ENCODE peak calls at places on chromosomes 16 and 17, in five cellular contexts. P is ovary, S is heart right ventricle, L is uterus, C is pancreas. X is an unnamed sample.

GRCh38 chr17:69677130-69677529 is 262.6 kb downstream of the MAP2K6 start:
- DNase-seq in P (no peak), S (no peak), L (no peak), C (no peak), X (no peak)

GRCh38 chr17:81295678-81296381 is 723 bp upstream of the SLC38A10 start:
- DNase-seq in P (no peak), S (no peak), L (no peak), C (peak; percentile 85), X (peak; percentile 35)

GRCh38 chr16:59783191-59783590 is 1049.1 kb upstream of the GOT2 start:
- DNase-seq in P (no peak), S (no peak), L (no peak), C (no peak), X (no peak)

GRCh38 chr17:28256370-28256769 is 62.6 kb upstream of the TMEM97 start:
- DNase-seq in P (no peak), S (no peak), L (no peak), C (no peak), X (no peak)

GRCh38 chr16:642189-643049 is 791 bp downstream of the MCRIP2 start:
- DNase-seq in P (peak; percentile 85), S (peak; percentile 69), L (no peak), C (peak; percentile 88), X (peak; percentile 71)

GRCh38 chr17:28720247-28720996 is 637 bp downstream of the RPL23A start:
- DNase-seq in P (no peak), S (no peak), L (no peak), C (no peak), X (no peak)

GRCh38 chr17:1220346-1220745 is 40.6 kb upstream of the ABR start:
- DNase-seq in P (no peak), S (no peak), L (no peak), C (no peak), X (no peak)

GRCh38 chr17:27893834-27894503 is 804 bp upstream of the LYRM9 start:
- DNase-seq in P (no peak), S (no peak), L (no peak), C (no peak), X (no peak)

GRCh38 chr16:6481894-6482293 is 850.8 kb upstream of the RBFOX1 start:
- DNase-seq in P (no peak), S (no peak), L (no peak), C (no peak), X (no peak)

GRCh38 chr17:50143461-50144176 is 6.9 kb downstream of the PPP1R9B start:
- DNase-seq in P (no peak), S (no peak), L (no peak), C (no peak), X (no peak)

GRCh38 chr16:19938536-19938935 is 53.9 kb upstream of the GPRC5B start:
- DNase-seq in P (no peak), S (no peak), L (no peak), C (no peak), X (no peak)

GRCh38 chr17:73335591-73336503 is 24.0 kb upstream of the CDC42EP4 start:
- DNase-seq in P (no peak), S (no peak), L (no peak), C (no peak), X (no peak)

GRCh38 chr17:48961516-48962233 is 6.7 kb downstream of the GIP start:
- DNase-seq in P (no peak), S (no peak), L (no peak), C (no peak), X (peak; percentile 42)

GRCh38 chr17:73798111-73798748 is 154.0 kb upstream of the SDK2 start:
- DNase-seq in P (no peak), S (no peak), L (no peak), C (peak; percentile 36), X (no peak)

GRCh38 chr16:71723537-71724319 is 773 bp downstream of the PHLPP2 start:
- DNase-seq in P (peak; percentile 87), S (peak; percentile 85), L (peak; percentile 83), C (peak; percentile 82), X (peak; percentile 91)

GRCh38 chr17:80153004-80153403 is 6.1 kb upstream of the EIF4A3 start:
- DNase-seq in P (no peak), S (no peak), L (no peak), C (no peak), X (no peak)

GRCh38 chr16:20865420-20866126 is 34.6 kb downstream of the DCUN1D3 start:
- DNase-seq in P (no peak), S (no peak), L (no peak), C (no peak), X (no peak)

GRCh38 chr16:72015124-72015523 is 6.6 kb downstream of the DHODH start:
- DNase-seq in P (no peak), S (no peak), L (no peak), C (no peak), X (no peak)

GRCh38 chr16:83574388-83574787 is 233.4 kb upstream of the HSBP1 start:
- DNase-seq in P (no peak), S (no peak), L (no peak), C (no peak), X (peak; percentile 30)

GRCh38 chr16:9099131-9099625 is 7.7 kb downstream of the HAPSTR1 start:
- DNase-seq in P (no peak), S (no peak), L (no peak), C (no peak), X (no peak)

GRCh38 chr16:89860747-89861304 is 12.6 kb upstream of the TCF25 start:
- DNase-seq in P (peak; percentile 81), S (peak; percentile 71), L (peak; percentile 58), C (peak; percentile 54), X (peak; percentile 56)

GRCh38 chr17:9958586-9959281 is 53.7 kb upstream of the RCVRN start:
- DNase-seq in P (no peak), S (no peak), L (no peak), C (no peak), X (no peak)

GRCh38 chr16:19691161-19691850 is 26.7 kb downstream of the KNOP1 start:
- DNase-seq in P (peak; percentile 67), S (no peak), L (no peak), C (no peak), X (no peak)

GRCh38 chr16:88904676-88905365 is 38.4 kb upstream of the PABPN1L start:
- DNase-seq in P (no peak), S (no peak), L (no peak), C (no peak), X (no peak)

GRCh38 chr16:48444574-48444973 is 59.4 kb upstream of the SIAH1 start:
- DNase-seq in P (no peak), S (no peak), L (peak; percentile 54), C (no peak), X (peak; percentile 91)

GRCh38 chr16:86574646-86575045 is 3.7 kb upstream of the FOXL1 start:
- DNase-seq in P (no peak), S (no peak), L (no peak), C (no peak), X (no peak)
- H3K4me1 ChIP-seq in P (no peaks in the 10 kb centered on the region), S (peaks cover 41% of the 10 kb centered on the region), L (no peaks in the 10 kb centered on the region), C (no peaks in the 10 kb centered on the region), X (peaks cover 31% of the 10 kb centered on the region)

DNA sequence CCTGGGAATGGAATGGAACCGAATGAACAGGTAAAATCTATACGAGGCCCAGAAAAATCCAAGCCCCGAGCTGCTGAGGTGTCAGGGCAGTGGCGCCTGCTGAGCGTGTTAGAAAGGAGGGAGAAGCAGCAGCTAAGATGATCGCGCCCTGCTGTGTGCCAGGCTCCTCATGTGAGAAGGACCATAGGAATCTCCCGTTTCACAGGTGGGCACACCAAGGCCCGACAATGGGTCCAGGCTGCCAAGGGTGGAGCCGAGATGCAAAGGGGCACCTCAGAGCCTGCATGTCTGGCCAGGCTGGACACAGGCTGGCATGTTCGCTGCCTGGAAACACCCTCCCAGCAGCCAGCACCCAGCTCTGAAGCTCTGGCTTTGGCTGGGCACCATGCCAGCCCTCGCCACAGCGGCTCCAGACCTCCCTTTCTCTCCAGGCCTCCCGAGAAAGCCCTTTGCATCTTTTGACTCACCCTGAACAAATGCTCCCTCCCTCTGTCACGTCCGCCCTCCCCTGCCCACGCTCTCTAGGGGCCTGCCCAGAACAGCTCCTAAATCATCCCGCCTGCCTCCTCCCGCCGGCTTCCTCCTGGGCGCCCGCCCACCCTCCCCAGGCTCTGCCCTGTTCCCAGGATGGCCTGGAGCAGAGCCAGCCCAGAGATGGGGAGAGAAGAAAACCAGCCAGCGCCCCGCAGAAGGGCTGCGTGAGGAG is 217.8 kb upstream of the GSE1 start:
- DNase-seq in P (peak; percentile 88), S (peak; percentile 73), L (peak; percentile 90), C (peak; percentile 60), X (peak; percentile 47)
- H3K4me3 ChIP-seq in P (no peak overlapping the region), S (no peak overlapping the region), L (no peak overlapping the region), C (no peak overlapping the region), X (no peak overlapping the region)

GRCh38 chr16:2429771-2430663 is 770 bp downstream of the CCNF start:
- DNase-seq in P (no peak), S (no peak), L (no peak), C (no peak), X (peak; percentile 36)
- TF ChIP-seq CTCF in P (no peak), S (peak; percentile 7), L (no peak), C (no peak), X (peak; percentile 21)

GRCh38 chr17:43199633-43200032 is 12.0 kb upstream of the TMEM106A start:
- DNase-seq in P (no peak), S (no peak), L (no peak), C (no peak), X (no peak)
- H3K4me1 ChIP-seq in P (no peaks in the 10 kb centered on the region), S (no peaks in the 10 kb centered on the region), L (no peaks in the 10 kb centered on the region), C (no peaks in the 10 kb centered on the region), X (no peaks in the 10 kb centered on the region)

DNA sequence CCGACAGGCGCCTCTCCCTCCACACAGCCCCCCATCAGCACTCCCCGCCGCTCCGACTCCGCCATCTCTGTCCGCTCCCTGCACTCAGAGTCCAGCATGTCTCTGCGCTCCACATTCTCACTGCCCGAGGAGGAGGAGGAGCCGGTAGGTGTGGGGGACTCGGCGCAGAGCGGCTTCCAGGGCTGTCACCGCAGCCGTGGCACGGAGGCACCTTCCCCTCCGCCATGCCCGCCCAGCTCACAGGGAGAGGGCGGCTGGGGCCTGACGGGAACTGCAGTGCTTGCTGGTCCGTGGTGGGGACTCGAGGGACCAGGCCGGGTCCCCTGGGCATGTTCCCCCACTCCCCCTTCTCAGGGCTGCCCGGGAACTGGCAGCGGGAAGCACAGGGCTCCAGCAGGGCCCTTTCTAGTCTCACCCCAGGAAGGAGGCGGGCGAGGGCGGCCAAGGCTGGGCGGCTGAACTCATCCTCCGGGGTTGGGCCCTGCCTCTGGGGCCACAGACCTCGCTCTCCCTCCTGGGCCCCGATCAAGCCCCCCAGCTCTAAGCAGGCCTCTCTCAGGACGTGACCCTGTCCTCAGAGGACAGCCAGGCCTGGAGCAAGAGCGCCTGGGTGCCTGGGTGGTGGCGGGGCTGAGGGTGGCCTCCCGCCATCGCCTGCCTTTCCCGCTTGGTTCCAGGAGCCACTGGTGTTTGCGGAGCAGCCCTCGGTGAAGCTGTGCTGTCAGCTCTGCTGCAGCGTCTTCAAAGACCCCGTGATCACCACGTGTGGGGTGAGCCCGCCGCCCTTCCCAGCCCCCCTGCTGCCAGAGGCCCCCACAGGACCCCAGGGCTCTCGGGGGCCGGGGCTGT is 15.2 kb downstream of the TRAF7 start:
- DNase-seq in P (no peak), S (no peak), L (no peak), C (no peak), X (no peak)
- H3K4me3 ChIP-seq in P (no peak overlapping the region), S (peak overlapping the region; percentile 3), L (no peak overlapping the region), C (no peak overlapping the region), X (no peak overlapping the region)

GRCh38 chr16:55323637-55324490 is at the start of gene IRX6:
- DNase-seq in P (peak; percentile 61), S (peak; percentile 68), L (no peak), C (no peak), X (peak; percentile 77)
- TF ChIP-seq CTCF in P (no peak), S (peak; percentile 74), L (no peak), C (no peak), X (peak; percentile 25)

GRCh38 chr17:15490634-15491261 is 23.3 kb upstream of the CDRT4 start:
- DNase-seq in P (no peak), S (peak; percentile 71), L (peak; percentile 28), C (no peak), X (peak; percentile 65)
- H3K4me1 ChIP-seq in P (no peaks in the 10 kb centered on the region), S (peaks cover 16% of the 10 kb centered on the region), L (no peaks in the 10 kb centered on the region), C (no peaks in the 10 kb centered on the region), X (peaks cover 15% of the 10 kb centered on the region)

GRCh38 chr17:63932721-63933120 is 590 bp upstream of the CD79B start:
- DNase-seq in P (no peak), S (no peak), L (no peak), C (no peak), X (no peak)
- H3K4me3 ChIP-seq in P (no peak overlapping the region), S (no peak overlapping the region), L (no peak overlapping the region), C (no peak overlapping the region), X (no peak overlapping the region)